ENCODE peak calls at places on chromosomes 3 and 15, in nine cellular contexts. H is NCI-H460; X is HT1080; B is stimulated activated CD4-positive, alpha-beta T cell treated with anti-CD3 and anti-CD28 coated beads, Interleukin-15, amount 100 ng/mL, for 1 hour; F is pulmonary artery endothelial cell; J is Caki2; U is nucleus accumbens; L is coronary artery; Z is occipital lobe. P is an unnamed sample.
A peak's percentile ranks its signal among the peaks of the same experiment; 100 is the strongest.

GRCh38 chr15:57470543-57470942 is 94.2 kb downstream of the CGNL1 start:
- DNase-seq in H (no peak), X (no peak), B (no peak), F (no peak), J (no peak), U (no peak), L (no peak), Z (no peak), P (no peak)

GRCh38 chr3:147157629-147158028 is 248.7 kb downstream of the ZIC4 start:
- DNase-seq in H (no peak), X (no peak), B (no peak), F (no peak), J (no peak), U (no peak), L (no peak), Z (no peak), P (no peak)

GRCh38 chr3:125128861-125129501 is 73.2 kb upstream of the HEG1 start:
- DNase-seq in H (no peak), X (peak; percentile 92), B (no peak), F (no peak), J (peak; percentile 48), U (no peak), L (no peak), Z (peak; percentile 10), P (no peak)

GRCh38 chr15:96359772-96360498 is 29.4 kb downstream of the NR2F2 start:
- DNase-seq in H (no peak), X (no peak), B (no peak), F (no peak), J (no peak), U (no peak), L (no peak), Z (no peak), P (no peak)

GRCh38 chr15:37900286-37901221 is 33.9 kb upstream of the TMCO5A start:
- DNase-seq in H (no peak), X (peak; percentile 77), B (no peak), F (peak; percentile 41), J (no peak), U (no peak), L (no peak), Z (no peak), P (no peak)

GRCh38 chr3:30170681-30171438 is 435.5 kb upstream of the TGFBR2 start:
- DNase-seq in H (no peak), X (no peak), B (no peak), F (no peak), J (no peak), U (no peak), L (no peak), Z (no peak), P (no peak)

GRCh38 chr3:186004209-186004608 is 66.4 kb upstream of the TRA2B start:
- DNase-seq in H (no peak), X (no peak), B (no peak), F (no peak), J (no peak), U (no peak), L (no peak), Z (no peak), P (no peak)

GRCh38 chr15:62334581-62334980 is 169.5 kb upstream of the C2CD4B start:
- DNase-seq in H (no peak), X (no peak), B (no peak), F (no peak), J (no peak), U (no peak), L (no peak), Z (no peak), P (no peak)

GRCh38 chr15:96088592-96088991 is 241.9 kb upstream of the NR2F2 start:
- DNase-seq in H (no peak), X (no peak), B (no peak), F (no peak), J (no peak), U (no peak), L (no peak), Z (no peak), P (no peak)

GRCh38 chr3:160754371-160754854 is 1.6 kb upstream of the PPM1L start:
- DNase-seq in H (no peak), X (peak; percentile 62), B (no peak), F (no peak), J (peak; percentile 49), U (no peak), L (peak; percentile 76), Z (no peak), P (no peak)

GRCh38 chr3:56094170-56094569 is 374.1 kb downstream of the ERC2 start:
- DNase-seq in H (no peak), X (no peak), B (no peak), F (no peak), J (no peak), U (no peak), L (no peak), Z (no peak), P (no peak)

GRCh38 chr3:184694694-184695093 is 17.2 kb downstream of the MAGEF1 start:
- DNase-seq in H (no peak), X (peak; percentile 20), B (no peak), F (no peak), J (no peak), U (no peak), L (no peak), Z (no peak), P (no peak)

GRCh38 chr3:59775106-59775505 is 725.3 kb upstream of the CFAP20DC start:
- DNase-seq in H (no peak), X (no peak), B (no peak), F (no peak), J (no peak), U (no peak), L (no peak), Z (no peak), P (no peak)

GRCh38 chr3:84108442-84108971 is 850.3 kb upstream of the CADM2 start:
- DNase-seq in H (peak; percentile 76), X (peak; percentile 92), B (no peak), F (no peak), J (peak; percentile 73), U (no peak), L (no peak), Z (no peak), P (no peak)

GRCh38 chr15:58951388-58952060 is 18.0 kb upstream of the SLTM start:
- DNase-seq in H (no peak), X (peak; percentile 31), B (no peak), F (peak; percentile 56), J (no peak), U (no peak), L (no peak), Z (no peak), P (no peak)

GRCh38 chr3:126259411-126260391 is 79.3 kb upstream of the ALDH1L1 start:
- DNase-seq in H (peak; percentile 68), X (peak; percentile 50), B (no peak), F (no peak), J (no peak), U (peak; percentile 67), L (peak; percentile 84), Z (peak; percentile 15), P (no peak)

GRCh38 chr3:98733778-98734281 is 29.3 kb upstream of the ST3GAL6 start:
- DNase-seq in H (no peak), X (peak; percentile 24), B (no peak), F (no peak), J (no peak), U (peak; percentile 44), L (no peak), Z (no peak), P (no peak)

GRCh38 chr3:11717768-11718581 is 74.3 kb upstream of the VGLL4 start:
- DNase-seq in H (no peak), X (no peak), B (no peak), F (no peak), J (peak; percentile 54), U (no peak), L (no peak), Z (no peak), P (no peak)

GRCh38 chr15:22839046-22839705 is 710 bp downstream of the NIPA2 start:
- DNase-seq in H (no peak), X (no peak), B (no peak), F (no peak), J (peak; percentile 3), U (no peak), L (no peak), Z (no peak), P (no peak)

GRCh38 chr3:36993326-36994283 is at the start of gene MLH1:
- DNase-seq in H (peak; percentile 100), X (peak; percentile 100), B (peak; percentile 89), F (peak; percentile 100), J (peak; percentile 100), U (no peak), L (peak; percentile 96), Z (no peak), P (no peak)

GRCh38 chr15:90895571-90896117 is 7.5 kb upstream of the MAN2A2 start:
- DNase-seq in H (peak; percentile 18), X (no peak), B (no peak), F (no peak), J (no peak), U (peak; percentile 63), L (no peak), Z (peak; percentile 61), P (no peak)

GRCh38 chr15:91113036-91113435 is 13.0 kb downstream of the SV2B start:
- DNase-seq in H (no peak), X (no peak), B (no peak), F (no peak), J (no peak), U (no peak), L (no peak), Z (no peak), P (no peak)

GRCh38 chr3:193593666-193594025 is 638 bp downstream of the OPA1 start:
- DNase-seq in H (peak; percentile 4), X (peak; percentile 34), B (no peak), F (no peak), J (no peak), U (no peak), L (no peak), Z (no peak), P (no peak)

GRCh38 chr15:80811781-80812180 is 32.6 kb downstream of the CEMIP start:
- DNase-seq in H (no peak), X (no peak), B (no peak), F (no peak), J (no peak), U (no peak), L (no peak), Z (no peak), P (no peak)

GRCh38 chr15:34436126-34436955 is 1.3 kb downstream of the GOLGA8A start:
- DNase-seq in H (no peak), X (no peak), B (no peak), F (no peak), J (no peak), U (no peak), L (no peak), Z (no peak), P (no peak)

P was measured in cortex of kidney.